ENCODE peak calls at places on chromosome 10, in four cellular contexts. U, D, H and F are unnamed samples.

GRCh38 chr10:86056632-86057031 is 310.0 kb downstream of the GRID1 start:
- DNase-seq in U (no peak), D (no peak), H (no peak), F (no peak)

GRCh38 chr10:15333909-15334649 is 37.0 kb downstream of the FAM171A1 start:
- DNase-seq in U (no peak), D (no peak), H (no peak), F (no peak)

GRCh38 chr10:77287647-77288120 is 349.9 kb downstream of the KCNMA1 start:
- DNase-seq in U (no peak), D (no peak), H (peak; percentile 28), F (no peak)

GRCh38 chr10:127937915-127938440 is 31.1 kb downstream of the PTPRE start:
- DNase-seq in U (no peak), D (no peak), H (no peak), F (no peak)

GRCh38 chr10:100982916-100983830 is 4.1 kb downstream of the MRPL43 start:
- DNase-seq in U (no peak), D (peak; percentile 5), H (no peak), F (no peak)

GRCh38 chr10:34194259-34194658 is 620.8 kb downstream of the PARD3 start:
- DNase-seq in U (peak; percentile 25), D (no peak), H (no peak), F (no peak)

GRCh38 chr10:8037941-8038894 is 16.3 kb upstream of the GATA3 start:
- DNase-seq in U (no peak), D (peak; percentile 22), H (no peak), F (no peak)

GRCh38 chr10:121611431-121612159 is 13.4 kb upstream of the FGFR2 start:
- DNase-seq in U (no peak), D (no peak), H (no peak), F (no peak)

GRCh38 chr10:128011059-128011979 is 104.4 kb downstream of the PTPRE start:
- DNase-seq in U (no peak), D (peak; percentile 91), H (peak; percentile 85), F (peak; percentile 86)

GRCh38 chr10:7438196-7438986 is 27.6 kb upstream of the SFMBT2 start:
- DNase-seq in U (no peak), D (no peak), H (no peak), F (no peak)

GRCh38 chr10:78739411-78740053 is 329.2 kb upstream of the ZMIZ1 start:
- DNase-seq in U (no peak), D (no peak), H (no peak), F (no peak)

GRCh38 chr10:19638173-19638872 is 177.9 kb upstream of the PLXDC2 start:
- DNase-seq in U (peak; percentile 87), D (no peak), H (no peak), F (no peak)

GRCh38 chr10:93068411-93069244 is 5.1 kb upstream of the CYP26A1 start:
- DNase-seq in U (no peak), D (no peak), H (no peak), F (peak; percentile 38)

GRCh38 chr10:120460776-120461175 is 3.7 kb downstream of the PLPP4 start:
- DNase-seq in U (peak; percentile 89), D (no peak), H (no peak), F (no peak)

GRCh38 chr10:118983263-118983662 is 46.3 kb upstream of the NANOS1 start:
- DNase-seq in U (no peak), D (no peak), H (no peak), F (no peak)

GRCh38 chr10:113753020-113753692 is 1.7 kb downstream of the PLEKHS1 start:
- DNase-seq in U (no peak), D (no peak), H (no peak), F (no peak)

GRCh38 chr10:132479024-132479602 is 58.5 kb upstream of the INPP5A start:
- DNase-seq in U (no peak), D (no peak), H (no peak), F (no peak)

GRCh38 chr10:34178756-34179155 is 636.3 kb downstream of the PARD3 start:
- DNase-seq in U (no peak), D (no peak), H (no peak), F (no peak)

GRCh38 chr10:6347391-6347951 is 144.7 kb downstream of the PFKFB3 start:
- DNase-seq in U (no peak), D (peak; percentile 80), H (no peak), F (peak; percentile 77)

GRCh38 chr10:116210588-116211346 is 62.2 kb downstream of the GFRA1 start:
- DNase-seq in U (no peak), D (no peak), H (no peak), F (no peak)

GRCh38 chr10:77532068-77532467 is 105.5 kb downstream of the KCNMA1 start:
- DNase-seq in U (peak; percentile 75), D (no peak), H (no peak), F (no peak)

GRCh38 chr10:121617176-121617575 is 18.9 kb upstream of the FGFR2 start:
- DNase-seq in U (no peak), D (no peak), H (no peak), F (no peak)

GRCh38 chr10:132702601-132703304 is 83.2 kb downstream of the NKX6-2 start:
- DNase-seq in U (no peak), D (no peak), H (peak; percentile 23), F (no peak)

GRCh38 chr10:60260321-60260720 is 129.4 kb downstream of the ANK3 start:
- DNase-seq in U (no peak), D (no peak), H (no peak), F (no peak)

GRCh38 chr10:22218448-22218847 is 633 bp upstream of the EBLN1 start:
- DNase-seq in U (no peak), D (no peak), H (no peak), F (no peak)

GRCh38 chr10:96740579-96741281 is 20.4 kb upstream of the PIK3AP1 start:
- DNase-seq in U (no peak), D (no peak), H (peak; percentile 63), F (no peak)

GRCh38 chr10:106764360-106764759 is 400.1 kb downstream of the SORCS1 start:
- DNase-seq in U (no peak), D (no peak), H (no peak), F (no peak)

GRCh38 chr10:29588640-29589421 is 45.9 kb downstream of the SVIL start:
- DNase-seq in U (no peak), D (no peak), H (no peak), F (no peak)

GRCh38 chr10:130185591-130185990 is 49.4 kb downstream of the GLRX3 start:
- DNase-seq in U (no peak), D (no peak), H (no peak), F (no peak)

GRCh38 chr10:104505521-104506041 is 135.5 kb upstream of the SORCS3 start:
- DNase-seq in U (no peak), D (no peak), H (no peak), F (no peak)

GRCh38 chr10:43094091-43094484 is 17.2 kb downstream of the RET start:
- DNase-seq in U (no peak), D (no peak), H (no peak), F (no peak)

GRCh38 chr10:15254808-15255655 is 86.5 kb upstream of the NMT2 start:
- DNase-seq in U (no peak), D (peak; percentile 57), H (no peak), F (peak; percentile 56)

GRCh38 chr10:110510086-110510485 is 12.4 kb downstream of the DUSP5 start:
- DNase-seq in U (no peak), D (no peak), H (no peak), F (no peak)

GRCh38 chr10:91908358-91909177 is 718 bp downstream of the FGFBP3 start:
- DNase-seq in U (no peak), D (peak; percentile 82), H (peak; percentile 84), F (peak; percentile 80)

GRCh38 chr10:94002156-94002555 is 8.4 kb downstream of the PLCE1 start:
- DNase-seq in U (no peak), D (no peak), H (peak; percentile 56), F (no peak)

GRCh38 chr10:6579193-6579903 is 728 bp downstream of the PRKCQ start:
- DNase-seq in U (no peak), D (peak; percentile 70), H (no peak), F (peak; percentile 70)

GRCh38 chr10:91345716-91346115 is 64.4 kb upstream of the HECTD2 start:
- DNase-seq in U (no peak), D (no peak), H (no peak), F (no peak)

GRCh38 chr10:92284112-92284704 is 6.7 kb downstream of the CPEB3 start:
- DNase-seq in U (no peak), D (no peak), H (no peak), F (no peak)